ENCODE peak calls at places on chromosomes 3 and 15, in six cellular contexts. Z is AG04450, V is adrenal gland, Y is PC-3, U is stomach, B is fibroblast of pulmonary artery. J is an unnamed sample.

GRCh38 chr3:60125686-60126085 is 1075.9 kb upstream of the CFAP20DC start:
- DNase-seq in Z (no peak), V (no peak), Y (no peak), U (no peak), B (no peak), J (no peak)

GRCh38 chr3:25585361-25586166 is 79.1 kb downstream of the TOP2B start:
- DNase-seq in Z (no peak), V (no peak), Y (no peak), U (no peak), B (no peak), J (no peak)

GRCh38 chr15:45829336-45830153 is 194.7 kb downstream of the SQOR start:
- DNase-seq in Z (no peak), V (no peak), Y (no peak), U (peak; percentile 46), B (no peak), J (no peak)

GRCh38 chr3:156513619-156514018 is 41.3 kb downstream of the SSR3 start:
- DNase-seq in Z (no peak), V (no peak), Y (peak; percentile 80), U (no peak), B (no peak), J (no peak)

GRCh38 chr15:38793181-38793580 is 228.6 kb upstream of the RASGRP1 start:
- DNase-seq in Z (no peak), V (no peak), Y (no peak), U (no peak), B (no peak), J (no peak)

GRCh38 chr3:171676600-171677175 is 133.6 kb downstream of the PLD1 start:
- DNase-seq in Z (no peak), V (no peak), Y (no peak), U (no peak), B (no peak), J (no peak)

GRCh38 chr3:108818404-108818803 is 4.2 kb upstream of the TRAT1 start:
- DNase-seq in Z (no peak), V (no peak), Y (peak; percentile 61), U (peak; percentile 28), B (peak; percentile 14), J (peak; percentile 34)

GRCh38 chr3:58336135-58336882 is 3.6 kb downstream of the PXK start:
- DNase-seq in Z (no peak), V (no peak), Y (peak; percentile 83), U (no peak), B (peak; percentile 48), J (peak; percentile 31)

GRCh38 chr3:191338177-191338488 is 7.8 kb upstream of the UTS2B start:
- DNase-seq in Z (no peak), V (no peak), Y (no peak), U (no peak), B (no peak), J (no peak)

GRCh38 chr3:46186856-46187700 is 21.0 kb downstream of the CCR1 start:
- DNase-seq in Z (no peak), V (no peak), Y (no peak), U (no peak), B (no peak), J (peak; percentile 75)

GRCh38 chr3:48472673-48472922 is 26.1 kb downstream of the ATRIP start:
- DNase-seq in Z (no peak), V (no peak), Y (peak; percentile 65), U (no peak), B (no peak), J (no peak)

GRCh38 chr3:40901298-40901697 is 298.0 kb upstream of the CTNNB1 start:
- DNase-seq in Z (no peak), V (no peak), Y (no peak), U (no peak), B (no peak), J (no peak)

GRCh38 chr3:157117875-157118654 is 41.9 kb downstream of the CCNL1 start:
- DNase-seq in Z (no peak), V (no peak), Y (no peak), U (no peak), B (no peak), J (no peak)

GRCh38 chr15:88650556-88650955 is 11.7 kb downstream of the ISG20 start:
- DNase-seq in Z (no peak), V (no peak), Y (no peak), U (no peak), B (no peak), J (no peak)

GRCh38 chr15:35168464-35168863 is 83.4 kb upstream of the NANOGP8 start:
- DNase-seq in Z (peak; percentile 56), V (no peak), Y (peak; percentile 83), U (no peak), B (peak; percentile 57), J (no peak)

GRCh38 chr3:12854550-12854949 is 13.2 kb upstream of the RPL32 start:
- DNase-seq in Z (no peak), V (no peak), Y (no peak), U (no peak), B (no peak), J (no peak)

GRCh38 chr3:12853803-12854202 is 12.4 kb upstream of the RPL32 start:
- DNase-seq in Z (no peak), V (no peak), Y (no peak), U (no peak), B (no peak), J (no peak)

GRCh38 chr3:12861611-12862010 is 20.2 kb upstream of the RPL32 start:
- DNase-seq in Z (no peak), V (no peak), Y (no peak), U (no peak), B (no peak), J (no peak)

GRCh38 chr3:12859840-12860239 is 18.5 kb upstream of the RPL32 start:
- DNase-seq in Z (no peak), V (no peak), Y (no peak), U (no peak), B (no peak), J (no peak)

GRCh38 chr3:12856626-12857025 is 15.3 kb upstream of the RPL32 start:
- DNase-seq in Z (no peak), V (no peak), Y (no peak), U (no peak), B (no peak), J (no peak)
- TF ChIP-seq CTCF in Z (no peak), V (no peak), Y (no peak), U (no peak), B (no peak), J (no peak)

GRCh38 chr15:74400915-74401757 is 32.6 kb downstream of the SEMA7A start:
- DNase-seq in Z (no peak), V (peak; percentile 51), Y (peak; percentile 93), U (no peak), B (no peak), J (peak; percentile 45)
- H3K4me3 ChIP-seq in Z (no peak overlapping the region), V (no peak overlapping the region), Y (no peak overlapping the region), U (no peak overlapping the region), B (no peak overlapping the region), J (no peak overlapping the region)

GRCh38 chr3:128068156-128068620 is 16.0 kb downstream of the SEC61A1 start:
- DNase-seq in Z (no peak), V (peak; percentile 40), Y (peak; percentile 55), U (no peak), B (peak; percentile 65), J (peak; percentile 64)
- TF ChIP-seq CTCF in Z (peak; percentile 68), V (peak; percentile 43), Y (peak; percentile 57), U (no peak), B (peak; percentile 64), J (peak; percentile 63)

DNA sequence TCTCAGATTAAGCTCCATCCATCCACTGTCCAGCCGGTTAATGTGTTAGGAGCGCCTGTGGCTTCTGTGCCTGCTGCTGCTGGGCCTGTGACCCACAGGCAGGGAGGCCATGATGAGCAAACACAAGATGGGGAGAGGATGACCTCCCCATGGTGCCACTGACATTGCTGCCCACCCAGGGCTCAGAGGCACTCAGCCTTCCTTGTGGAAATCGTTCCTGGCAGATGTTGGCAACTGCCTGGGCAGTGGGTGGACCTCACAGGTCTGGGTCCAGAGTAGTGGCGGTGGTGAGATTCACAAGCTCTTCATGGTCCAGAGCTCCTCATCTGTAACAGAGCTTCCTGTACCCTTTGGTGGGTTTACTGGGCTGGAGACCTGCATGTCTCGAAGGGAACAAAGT is 38.6 kb downstream of the SCN5A start:
- DNase-seq in Z (no peak), V (no peak), Y (no peak), U (no peak), B (no peak), J (no peak)
- H3K4me3 ChIP-seq in Z (no peak overlapping the region), V (no peak overlapping the region), Y (no peak overlapping the region), U (no peak overlapping the region), B (no peak overlapping the region), J (no peak overlapping the region)

GRCh38 chr3:158672293-158673176 is at the start of gene LXN:
- DNase-seq in Z (peak; percentile 60), V (peak; percentile 87), Y (peak; percentile 91), U (peak; percentile 90), B (peak; percentile 81), J (no peak)
- TF ChIP-seq CTCF in Z (peak; percentile 90), V (peak; percentile 41), Y (peak; percentile 73), U (no peak), B (peak; percentile 85), J (no peak)

GRCh38 chr15:64699767-64700388 is 75.5 kb downstream of the RBPMS2 start:
- DNase-seq in Z (no peak), V (peak; percentile 37), Y (no peak), U (peak; percentile 30), B (peak; percentile 63), J (no peak)
- H3K4me3 ChIP-seq in Z (peak overlapping the region; percentile 84), V (no peak overlapping the region), Y (no peak overlapping the region), U (peak overlapping the region; percentile 95), B (peak overlapping the region; percentile 88), J (no peak overlapping the region)

GRCh38 chr3:135655328-135655727 is 310.2 kb upstream of the PPP2R3A start:
- DNase-seq in Z (no peak), V (no peak), Y (no peak), U (no peak), B (no peak), J (no peak)
- TF ChIP-seq CTCF in Z (no peak), V (no peak), Y (no peak), U (no peak), B (no peak), J (no peak)

J was measured in NB4.